ENCODE peak calls at places on chromosomes 7 and 10, in five cellular contexts. R is HepG2, S is K562, B is A549, T is upper lobe of left lung. Y is an unnamed sample.

GRCh38 chr10:62861507-62861906 is 45.3 kb upstream of the EGR2 start:
- ATAC-seq in R (no peak), S (no peak), B (no peak), T (no peak), Y (no peak)

GRCh38 chr10:130403153-130403890 is 267.1 kb downstream of the GLRX3 start:
- ATAC-seq in R (no peak), S (no peak), B (no peak), T (no peak), Y (no peak)

GRCh38 chr7:46291601-46292150 is 370.6 kb upstream of the IGFBP3 start:
- ATAC-seq in R (no peak), S (no peak), B (no peak), T (no peak), Y (peak)

GRCh38 chr10:7475046-7475860 is 64.4 kb upstream of the SFMBT2 start:
- ATAC-seq in R (no peak), S (peak), B (peak), T (peak), Y (peak)

GRCh38 chr7:128017460-128017859 is 13.8 kb downstream of the LRRC4 start:
- ATAC-seq in R (no peak), S (no peak), B (no peak), T (peak), Y (no peak)

GRCh38 chr7:128879939-128880746 is 17.5 kb downstream of the ATP6V1F start:
- ATAC-seq in R (peak), S (peak), B (peak), T (peak), Y (peak)

GRCh38 chr7:47404005-47404404 is 177.9 kb downstream of the TNS3 start:
- ATAC-seq in R (no peak), S (no peak), B (no peak), T (no peak), Y (no peak)

GRCh38 chr7:107924841-107925490 is 34.0 kb downstream of the DLD start:
- ATAC-seq in R (no peak), S (no peak), B (no peak), T (no peak), Y (peak)

GRCh38 chr10:58753425-58753824 is 240.8 kb downstream of the BICC1 start:
- ATAC-seq in R (no peak), S (no peak), B (no peak), T (no peak), Y (no peak)

DNA sequence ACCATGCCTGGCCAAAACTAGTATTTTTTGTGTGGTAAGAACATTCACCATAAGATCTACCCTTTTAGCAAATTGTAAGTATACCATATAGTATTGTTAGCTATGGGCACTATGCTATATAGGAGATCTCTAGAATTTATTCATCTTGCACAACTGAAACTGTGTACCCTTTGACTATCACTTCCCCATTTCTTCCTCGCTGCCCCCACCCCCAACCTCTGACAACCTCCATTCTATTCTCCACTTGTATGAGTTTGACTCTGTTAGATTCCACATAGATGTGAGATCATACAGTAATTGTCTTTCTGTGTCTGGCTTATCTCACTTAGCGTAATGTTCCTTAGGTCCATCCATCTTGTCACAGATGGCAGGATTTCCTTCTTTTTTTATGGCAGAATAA is 3.6 kb downstream of the CASP7 start:
- ATAC-seq in R (no peak), S (no peak), B (no peak), T (no peak), Y (no peak)
- TF ChIP-seq EP300 in R (no peak), S (no peak), B (no peak), T (no peak), Y (no peak)

DNA sequence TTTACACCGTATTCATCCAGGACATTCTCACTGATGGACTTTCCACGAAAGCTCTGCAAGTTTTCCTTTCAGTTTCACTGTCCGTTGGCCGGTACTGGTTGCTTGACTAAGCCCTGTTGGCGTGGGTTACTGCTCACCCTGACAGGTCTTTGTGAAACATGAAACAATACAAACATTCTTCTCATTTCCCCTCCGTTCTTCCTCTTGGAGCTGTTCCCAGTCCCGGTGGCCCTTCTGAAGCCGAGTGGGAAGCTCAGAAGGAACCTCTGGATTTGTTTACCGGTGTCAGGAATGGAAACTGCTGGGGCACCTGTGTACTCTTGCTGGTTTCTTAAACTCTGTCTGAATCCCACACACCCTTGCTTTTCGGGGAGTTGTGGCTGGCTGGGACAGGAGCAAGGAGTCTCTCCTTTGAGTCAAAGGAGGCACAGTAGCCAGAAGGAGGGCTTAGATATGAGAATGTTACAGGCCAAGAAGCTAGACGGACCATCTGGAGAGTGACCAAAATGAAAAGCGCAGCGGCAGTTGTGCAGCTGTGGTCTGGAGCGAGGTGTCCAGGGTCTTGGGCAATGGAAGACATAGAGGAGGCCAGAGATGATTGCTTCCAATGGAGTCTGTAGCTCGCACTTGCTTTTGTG is 45.7 kb downstream of the LYZL2 start:
- ATAC-seq in R (peak), S (peak), B (peak), T (peak), Y (peak)
- TF ChIP-seq EP300 in R (no peak), S (no peak), B (no peak), T (peak), Y (no peak)

DNA sequence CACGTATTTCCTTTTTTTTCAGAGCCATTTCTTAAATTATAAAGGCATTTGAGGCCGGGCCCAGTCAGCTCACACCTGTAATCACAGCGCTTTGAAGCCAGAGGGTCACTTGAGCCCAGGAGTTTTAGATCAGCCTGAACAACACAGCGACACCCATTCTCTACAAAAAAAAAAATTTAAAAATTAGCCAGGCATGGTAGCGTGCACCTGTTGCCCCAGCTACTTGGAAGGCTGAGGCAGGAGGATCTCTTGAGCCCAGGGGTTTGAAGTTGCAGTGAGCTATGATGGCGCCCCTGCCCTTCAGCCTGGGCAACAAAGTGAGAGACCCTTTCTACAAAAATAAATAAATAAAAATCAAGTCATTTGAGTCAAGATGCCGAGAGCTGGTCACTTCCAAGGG is 3.0 kb downstream of the TMEM130 start:
- ATAC-seq in R (no peak), S (no peak), B (no peak), T (no peak), Y (no peak)
- TF ChIP-seq EP300 in R (no peak), S (no peak), B (no peak), T (no peak), Y (no peak)

GRCh38 chr10:76411719-76412435 is 980.5 kb downstream of the LRMDA start:
- ATAC-seq in R (no peak), S (no peak), B (no peak), T (no peak), Y (peak)
- TF ChIP-seq EP300 in R (no peak), S (no peak), B (no peak), T (no peak), Y (no peak)

GRCh38 chr7:95715274-95715673 is 57.1 kb upstream of the DYNC1I1 start:
- ATAC-seq in R (no peak), S (no peak), B (no peak), T (no peak), Y (no peak)
- TF ChIP-seq EP300 in R (no peak), S (no peak), B (no peak), T (no peak), Y (no peak)

GRCh38 chr10:110850099-110850498 is 21.6 kb upstream of the PDCD4 start:
- ATAC-seq in R (no peak), S (no peak), B (no peak), T (no peak), Y (no peak)
- TF ChIP-seq EP300 in R (no peak), S (no peak), B (no peak), T (no peak), Y (no peak)

GRCh38 chr7:90453259-90453891 is 16.1 kb upstream of the PTTG1IP2 start:
- ATAC-seq in R (no peak), S (no peak), B (no peak), T (no peak), Y (no peak)
- TF ChIP-seq EP300 in R (no peak), S (no peak), B (no peak), T (no peak), Y (no peak)

GRCh38 chr10:82889703-82890102 is 1014.7 kb downstream of the NRG3 start:
- ATAC-seq in R (no peak), S (no peak), B (no peak), T (no peak), Y (no peak)
- TF ChIP-seq EP300 in R (no peak), S (no peak), B (no peak), T (no peak), Y (no peak)

GRCh38 chr10:3199488-3199887 is 26.9 kb upstream of the PITRM1 start:
- ATAC-seq in R (no peak), S (no peak), B (no peak), T (no peak), Y (no peak)

GRCh38 chr10:3206516-3207157 is 34.1 kb upstream of the PITRM1 start:
- ATAC-seq in R (no peak), S (peak), B (no peak), T (no peak), Y (no peak)

GRCh38 chr10:3203972-3204371 is 31.4 kb upstream of the PITRM1 start:
- ATAC-seq in R (no peak), S (no peak), B (no peak), T (no peak), Y (no peak)

GRCh38 chr10:3207351-3207750 is 34.8 kb upstream of the PITRM1 start:
- ATAC-seq in R (no peak), S (no peak), B (no peak), T (no peak), Y (no peak)

DNA sequence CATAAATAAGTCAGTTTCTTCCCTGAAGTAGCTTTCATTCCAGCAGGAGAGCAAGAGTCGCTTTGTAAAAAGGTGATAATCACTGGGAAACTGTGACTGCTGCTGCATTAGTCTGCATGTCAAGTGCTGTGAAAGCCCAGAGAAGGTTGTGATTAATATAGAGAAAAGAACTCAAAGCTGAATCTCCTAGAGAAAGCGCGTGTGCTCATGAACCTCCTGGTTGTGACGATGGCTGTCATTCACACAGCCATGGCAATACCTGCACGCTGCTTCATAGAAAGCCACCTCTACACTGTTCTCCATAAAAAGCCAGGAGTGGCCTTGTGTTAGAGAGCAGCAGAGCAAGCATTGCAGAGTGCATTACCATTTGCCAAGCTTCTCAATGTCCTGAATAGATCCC is 30.6 kb upstream of the PITRM1 start:
- ATAC-seq in R (no peak), S (no peak), B (no peak), T (no peak), Y (no peak)
- TF ChIP-seq EP300 in R (no peak), S (no peak), B (no peak), T (no peak), Y (no peak)

GRCh38 chr7:96596120-96596826 is 113.4 kb downstream of the SEM1 start:
- ATAC-seq in R (peak), S (peak), B (no peak), T (no peak), Y (no peak)
- TF ChIP-seq EP300 in R (no peak), S (no peak), B (no peak), T (no peak), Y (no peak)